ENCODE peak calls at places on chromosomes 6 and 20, in six cellular contexts. T is Panc1; E is AG20443; B is fibroblast of pulmonary artery; P is effector memory CD4-positive, alpha-beta T cell; Z is effector memory CD8-positive, alpha-beta T cell. O is an unnamed sample.

GRCh38 chr6:14804444-14805210 is 441.2 kb upstream of the JARID2 start:
- DNase-seq in P (no peak), Z (no peak), E (peak; percentile 82), B (peak; percentile 93), T (no peak), O (no peak)

GRCh38 chr6:163724196-163724595 is 309.7 kb downstream of the QKI start:
- DNase-seq in P (no peak), B (no peak), T (no peak), E (no peak), Z (no peak), O (no peak)

GRCh38 chr6:53581161-53581560 is 36.3 kb upstream of the GCLC start:
- DNase-seq in E (peak; percentile 81), Z (no peak), P (no peak), T (no peak), B (peak; percentile 21), O (no peak)

GRCh38 chr6:142297996-142298753 is 3.6 kb upstream of the ADGRG6 start:
- DNase-seq in Z (no peak), B (peak; percentile 85), E (peak; percentile 48), T (peak; percentile 88), P (no peak), O (no peak)

GRCh38 chr20:59577037-59577808 is 27.1 kb upstream of the PHACTR3 start:
- DNase-seq in B (no peak), P (no peak), T (no peak), Z (no peak), E (peak; percentile 77), O (no peak)

GRCh38 chr20:25032478-25033183 is 25.3 kb downstream of the ACSS1 start:
- DNase-seq in E (no peak), T (no peak), B (peak; percentile 77), Z (no peak), P (no peak), O (no peak)

GRCh38 chr20:31845300-31845863 is at the start of gene FOXS1:
- DNase-seq in P (no peak), T (no peak), B (peak; percentile 42), Z (no peak), E (no peak), O (no peak)

GRCh38 chr6:157669747-157670216 is 153.3 kb upstream of the SNX9 start:
- DNase-seq in E (peak; percentile 95), Z (no peak), P (no peak), B (peak; percentile 81), T (no peak), O (peak; percentile 28)

GRCh38 chr6:37628611-37629320 is 68.9 kb downstream of the MDGA1 start:
- DNase-seq in T (no peak), Z (no peak), B (peak; percentile 48), P (no peak), E (peak; percentile 45), O (no peak)

GRCh38 chr6:88168362-88168761 is 2.2 kb upstream of the CNR1 start:
- DNase-seq in T (no peak), P (no peak), E (no peak), B (no peak), Z (no peak), O (no peak)

GRCh38 chr20:35776513-35777101 is 4.8 kb downstream of the PHF20 start:
- DNase-seq in E (no peak), T (no peak), P (no peak), B (peak; percentile 76), Z (no peak), O (no peak)

GRCh38 chr6:13452346-13453171 is 34.8 kb downstream of the GFOD1 start:
- DNase-seq in E (no peak), B (peak; percentile 65), P (no peak), T (no peak), Z (no peak), O (no peak)

GRCh38 chr6:123901441-123901840 is 97.8 kb downstream of the NKAIN2 start:
- DNase-seq in P (no peak), E (no peak), T (no peak), B (peak; percentile 3), Z (no peak), O (no peak)

GRCh38 chr20:157154-157553 is at the start of gene DEFB127:
- DNase-seq in P (no peak), T (no peak), Z (no peak), B (no peak), E (no peak), O (no peak)

GRCh38 chr6:110351546-110351945 is 6.6 kb downstream of the METTL24 start:
- DNase-seq in T (no peak), B (no peak), P (no peak), Z (no peak), E (no peak), O (no peak)

GRCh38 chr6:41939091-41939847 is 2.3 kb downstream of the CCND3 start:
- DNase-seq in Z (no peak), T (no peak), P (no peak), E (peak; percentile 49), B (peak; percentile 80), O (no peak)

GRCh38 chr20:4894981-4895381 is 106.3 kb downstream of the SLC23A2 start:
- DNase-seq in Z (no peak), P (no peak), B (no peak), T (no peak), E (no peak), O (no peak)

GRCh38 chr6:139376604-139377218 is 2.3 kb upstream of the CITED2 start:
- DNase-seq in B (peak; percentile 75), P (no peak), T (no peak), Z (no peak), E (peak; percentile 49), O (no peak)

GRCh38 chr20:11901127-11901526 is 16.6 kb upstream of the BTBD3 start:
- DNase-seq in B (peak; percentile 51), Z (no peak), E (peak; percentile 84), T (no peak), P (no peak), O (no peak)

GRCh38 chr6:79601020-79601609 is 30.0 kb upstream of the SH3BGRL2 start:
- DNase-seq in B (peak; percentile 35), T (peak; percentile 39), E (no peak), P (no peak), Z (no peak), O (no peak)

GRCh38 chr6:163850874-163851273 is 436.4 kb downstream of the QKI start:
- DNase-seq in P (no peak), Z (no peak), E (no peak), T (no peak), B (no peak), O (no peak)

GRCh38 chr20:25238319-25239037 is 9.4 kb upstream of the PYGB start:
- DNase-seq in T (no peak), B (peak; percentile 54), E (peak; percentile 53), Z (no peak), P (no peak), O (no peak)

GRCh38 chr20:57619053-57619831 is 984 bp downstream of the ZBP1 start:
- DNase-seq in Z (peak; percentile 73), T (no peak), B (no peak), E (no peak), P (peak; percentile 58), O (no peak)

O was measured in iPS DF 19.7.